ENCODE peak calls at places on chromosomes 7 and 10, in four cellular contexts. Q is WERI-Rb-1; R is effector memory CD4-positive, alpha-beta T cell; V is GM12864. M is an unnamed sample.

GRCh38 chr7:2930310-2931033 is 86.4 kb upstream of the GNA12 start:
- DNase-seq in Q (no peak), R (no peak), V (no peak), M (no peak)

GRCh38 chr10:61992683-61993629 is 91.5 kb downstream of the ARID5B start:
- DNase-seq in R (peak), V (peak), Q (no peak), M (no peak)

GRCh38 chr10:118241229-118242137 is 100.6 kb downstream of the FAM204A start:
- DNase-seq in R (peak), V (peak), Q (peak), M (no peak)

GRCh38 chr7:113321201-113321600 is 202.8 kb upstream of the SMIM30 start:
- DNase-seq in R (no peak), V (no peak), Q (no peak), M (no peak)

GRCh38 chr10:48330269-48330668 is 23.8 kb downstream of the MAPK8 start:
- DNase-seq in Q (no peak), V (no peak), R (no peak), M (no peak)

GRCh38 chr10:30151581-30152389 is 92.4 kb upstream of the JCAD start:
- DNase-seq in V (no peak), Q (no peak), R (no peak), M (no peak)

GRCh38 chr7:33667261-33667660 is 238.1 kb upstream of the BMPER start:
- DNase-seq in Q (no peak), V (no peak), R (no peak), M (no peak)

GRCh38 chr10:37710831-37711616 is 146.4 kb downstream of the ZNF248 start:
- DNase-seq in Q (no peak), R (no peak), V (no peak), M (no peak)

GRCh38 chr7:47307311-47307710 is 274.6 kb downstream of the TNS3 start:
- DNase-seq in V (no peak), R (no peak), Q (no peak), M (no peak)

GRCh38 chr10:21297525-21298383 is 227.7 kb downstream of the SKIDA1 start:
- DNase-seq in R (no peak), Q (no peak), V (no peak), M (no peak)

GRCh38 chr7:4836206-4836661 is 25.6 kb downstream of the PAPOLB start:
- DNase-seq in R (no peak), Q (no peak), V (no peak), M (no peak)

GRCh38 chr7:30251708-30252329 is 32.6 kb upstream of the ZNRF2 start:
- DNase-seq in R (no peak), Q (no peak), V (no peak), M (no peak)

GRCh38 chr10:82910301-82910700 is 1035.3 kb downstream of the NRG3 start:
- DNase-seq in R (no peak), V (no peak), Q (no peak), M (no peak)

GRCh38 chr7:113092762-113093161 is 6.1 kb upstream of the GPR85 start:
- DNase-seq in V (no peak), Q (no peak), R (no peak), M (no peak)

GRCh38 chr10:22612316-22612715 is 102.1 kb downstream of the PIP4K2A start:
- DNase-seq in Q (no peak), R (peak), V (no peak), M (no peak)

GRCh38 chr10:75407296-75407715 is 5.7 kb upstream of the ZNF503 start:
- DNase-seq in R (no peak), V (no peak), Q (no peak), M (no peak)

GRCh38 chr10:67156239-67156638 is 230.4 kb downstream of the LRRTM3 start:
- DNase-seq in R (no peak), V (no peak), Q (no peak), M (no peak)

GRCh38 chr7:25716421-25716820 is 435.6 kb upstream of the NFE2L3 start:
- DNase-seq in R (no peak), V (no peak), Q (no peak), M (no peak)

GRCh38 chr7:70595741-70596574 is 536.0 kb upstream of the GALNT17 start:
- DNase-seq in V (no peak), R (no peak), Q (peak), M (no peak)

M was measured in GM18507.